ENCODE peak calls at places on chromosomes 16 and 17, in six cellular contexts. One of them, this sample, is unnamed.

GRCh38 chr16:88941933-88942909 is 34.8 kb downstream of the CBFA2T3 start:
- DNase-seq in left colon: peak
- DNase-seq in mucosa of gallbladder: peak
- DNase-seq in stimulated activated CD8-positive, alpha-beta memory T cell treated with anti-CD3 and anti-CD28 coated beads, Interleukin-12 subunit alpha, Interleukin-12 subunit beta, amount 100 ng/mL, for 4 hours: peak
- DNase-seq in A549: peak
- DNase-seq in OCI-LY7: peak
- DNase-seq in this sample: peak

GRCh38 chr17:65290041-65290440 is 152.9 kb downstream of the RGS9 start:
- DNase-seq in A549: no peak
- DNase-seq in left colon: peak
- DNase-seq in mucosa of gallbladder: no peak
- DNase-seq in OCI-LY7: no peak
- DNase-seq in stimulated activated CD8-positive, alpha-beta memory T cell treated with anti-CD3 and anti-CD28 coated beads, Interleukin-12 subunit alpha, Interleukin-12 subunit beta, amount 100 ng/mL, for 4 hours: no peak
- DNase-seq in this sample: peak

GRCh38 chr17:47265983-47266541 is 12.4 kb downstream of the ITGB3 start:
- DNase-seq in A549: peak
- DNase-seq in left colon: no peak
- DNase-seq in OCI-LY7: no peak
- DNase-seq in mucosa of gallbladder: no peak
- DNase-seq in stimulated activated CD8-positive, alpha-beta memory T cell treated with anti-CD3 and anti-CD28 coated beads, Interleukin-12 subunit alpha, Interleukin-12 subunit beta, amount 100 ng/mL, for 4 hours: no peak
- DNase-seq in this sample: peak

GRCh38 chr16:84585886-84586285 is 32.0 kb downstream of the COTL1 start:
- DNase-seq in mucosa of gallbladder: no peak
- DNase-seq in stimulated activated CD8-positive, alpha-beta memory T cell treated with anti-CD3 and anti-CD28 coated beads, Interleukin-12 subunit alpha, Interleukin-12 subunit beta, amount 100 ng/mL, for 4 hours: no peak
- DNase-seq in OCI-LY7: peak
- DNase-seq in A549: peak
- DNase-seq in left colon: no peak
- DNase-seq in this sample: no peak

GRCh38 chr16:23478566-23478965 is 25.6 kb upstream of the COG7 start:
- DNase-seq in OCI-LY7: no peak
- DNase-seq in stimulated activated CD8-positive, alpha-beta memory T cell treated with anti-CD3 and anti-CD28 coated beads, Interleukin-12 subunit alpha, Interleukin-12 subunit beta, amount 100 ng/mL, for 4 hours: no peak
- DNase-seq in A549: no peak
- DNase-seq in mucosa of gallbladder: no peak
- DNase-seq in left colon: no peak
- DNase-seq in this sample: no peak

GRCh38 chr17:82238562-82239201 is 9.8 kb downstream of the SLC16A3 start:
- DNase-seq in stimulated activated CD8-positive, alpha-beta memory T cell treated with anti-CD3 and anti-CD28 coated beads, Interleukin-12 subunit alpha, Interleukin-12 subunit beta, amount 100 ng/mL, for 4 hours: peak
- DNase-seq in A549: peak
- DNase-seq in left colon: peak
- DNase-seq in OCI-LY7: no peak
- DNase-seq in mucosa of gallbladder: peak
- DNase-seq in this sample: peak

GRCh38 chr17:38922538-38923291 is 2.7 kb upstream of the LASP1NB start:
- DNase-seq in mucosa of gallbladder: peak
- DNase-seq in left colon: peak
- DNase-seq in OCI-LY7: no peak
- DNase-seq in stimulated activated CD8-positive, alpha-beta memory T cell treated with anti-CD3 and anti-CD28 coated beads, Interleukin-12 subunit alpha, Interleukin-12 subunit beta, amount 100 ng/mL, for 4 hours: no peak
- DNase-seq in A549: no peak
- DNase-seq in this sample: peak

GRCh38 chr17:20313891-20314290 is 153.4 kb downstream of the LGALS9B start:
- DNase-seq in mucosa of gallbladder: no peak
- DNase-seq in left colon: no peak
- DNase-seq in stimulated activated CD8-positive, alpha-beta memory T cell treated with anti-CD3 and anti-CD28 coated beads, Interleukin-12 subunit alpha, Interleukin-12 subunit beta, amount 100 ng/mL, for 4 hours: no peak
- DNase-seq in OCI-LY7: no peak
- DNase-seq in A549: no peak
- DNase-seq in this sample: no peak

GRCh38 chr16:4376820-4377572 is 5.3 kb downstream of the VASN start:
- DNase-seq in stimulated activated CD8-positive, alpha-beta memory T cell treated with anti-CD3 and anti-CD28 coated beads, Interleukin-12 subunit alpha, Interleukin-12 subunit beta, amount 100 ng/mL, for 4 hours: no peak
- DNase-seq in A549: no peak
- DNase-seq in mucosa of gallbladder: no peak
- DNase-seq in left colon: no peak
- DNase-seq in OCI-LY7: no peak
- DNase-seq in this sample: no peak

GRCh38 chr16:85421338-85422123 is 191.6 kb upstream of the GSE1 start:
- DNase-seq in OCI-LY7: no peak
- DNase-seq in left colon: peak
- DNase-seq in mucosa of gallbladder: no peak
- DNase-seq in stimulated activated CD8-positive, alpha-beta memory T cell treated with anti-CD3 and anti-CD28 coated beads, Interleukin-12 subunit alpha, Interleukin-12 subunit beta, amount 100 ng/mL, for 4 hours: no peak
- DNase-seq in A549: no peak
- DNase-seq in this sample: no peak

GRCh38 chr16:86351041-86351784 is 159.1 kb upstream of the FOXF1 start:
- DNase-seq in stimulated activated CD8-positive, alpha-beta memory T cell treated with anti-CD3 and anti-CD28 coated beads, Interleukin-12 subunit alpha, Interleukin-12 subunit beta, amount 100 ng/mL, for 4 hours: no peak
- DNase-seq in OCI-LY7: no peak
- DNase-seq in left colon: no peak
- DNase-seq in A549: no peak
- DNase-seq in mucosa of gallbladder: no peak
- DNase-seq in this sample: no peak

GRCh38 chr16:71817690-71818089 is 9.1 kb upstream of the AP1G1 start:
- DNase-seq in left colon: no peak
- DNase-seq in A549: no peak
- DNase-seq in mucosa of gallbladder: no peak
- DNase-seq in stimulated activated CD8-positive, alpha-beta memory T cell treated with anti-CD3 and anti-CD28 coated beads, Interleukin-12 subunit alpha, Interleukin-12 subunit beta, amount 100 ng/mL, for 4 hours: no peak
- DNase-seq in OCI-LY7: no peak
- DNase-seq in this sample: no peak

GRCh38 chr16:11238272-11239202 is 17.5 kb downstream of the SOCS1 start:
- DNase-seq in stimulated activated CD8-positive, alpha-beta memory T cell treated with anti-CD3 and anti-CD28 coated beads, Interleukin-12 subunit alpha, Interleukin-12 subunit beta, amount 100 ng/mL, for 4 hours: no peak
- DNase-seq in A549: no peak
- DNase-seq in OCI-LY7: no peak
- DNase-seq in mucosa of gallbladder: no peak
- DNase-seq in left colon: no peak
- DNase-seq in this sample: no peak

GRCh38 chr16:54054237-54054780 is 232.3 kb downstream of the IRX3 start:
- DNase-seq in A549: no peak
- DNase-seq in left colon: no peak
- DNase-seq in OCI-LY7: no peak
- DNase-seq in stimulated activated CD8-positive, alpha-beta memory T cell treated with anti-CD3 and anti-CD28 coated beads, Interleukin-12 subunit alpha, Interleukin-12 subunit beta, amount 100 ng/mL, for 4 hours: no peak
- DNase-seq in mucosa of gallbladder: no peak
- DNase-seq in this sample: no peak

GRCh38 chr17:17754719-17755686 is 73.7 kb downstream of the RAI1 start:
- DNase-seq in A549: no peak
- DNase-seq in OCI-LY7: no peak
- DNase-seq in left colon: no peak
- DNase-seq in stimulated activated CD8-positive, alpha-beta memory T cell treated with anti-CD3 and anti-CD28 coated beads, Interleukin-12 subunit alpha, Interleukin-12 subunit beta, amount 100 ng/mL, for 4 hours: no peak
- DNase-seq in mucosa of gallbladder: no peak
- DNase-seq in this sample: no peak

GRCh38 chr16:75534560-75535205 is 1.2 kb downstream of the CHST5 start:
- DNase-seq in A549: no peak
- DNase-seq in stimulated activated CD8-positive, alpha-beta memory T cell treated with anti-CD3 and anti-CD28 coated beads, Interleukin-12 subunit alpha, Interleukin-12 subunit beta, amount 100 ng/mL, for 4 hours: no peak
- DNase-seq in left colon: no peak
- DNase-seq in mucosa of gallbladder: no peak
- DNase-seq in OCI-LY7: no peak
- DNase-seq in this sample: no peak

GRCh38 chr16:54544553-54545180 is 258.1 kb upstream of the IRX3 start:
- DNase-seq in OCI-LY7: no peak
- DNase-seq in A549: no peak
- DNase-seq in mucosa of gallbladder: no peak
- DNase-seq in left colon: no peak
- DNase-seq in stimulated activated CD8-positive, alpha-beta memory T cell treated with anti-CD3 and anti-CD28 coated beads, Interleukin-12 subunit alpha, Interleukin-12 subunit beta, amount 100 ng/mL, for 4 hours: no peak
- DNase-seq in this sample: no peak

GRCh38 chr16:81198635-81199034 is 39.9 kb upstream of the BCO1 start:
- DNase-seq in left colon: no peak
- DNase-seq in mucosa of gallbladder: no peak
- DNase-seq in A549: peak
- DNase-seq in stimulated activated CD8-positive, alpha-beta memory T cell treated with anti-CD3 and anti-CD28 coated beads, Interleukin-12 subunit alpha, Interleukin-12 subunit beta, amount 100 ng/mL, for 4 hours: no peak
- DNase-seq in OCI-LY7: no peak
- DNase-seq in this sample: no peak

This sample was measured in hepatocyte.